ENCODE peak calls at places on chromosomes 3 and 15, in ten cellular contexts. One of them, this sample, is unnamed.
A peak's percentile ranks its signal among the peaks of the same experiment; 100 is the strongest.

GRCh38 chr3:36319683-36320082 is 60.6 kb upstream of the STAC start:
- DNase-seq in A172: no peak
- DNase-seq in psoas muscle: no peak
- DNase-seq in dorsolateral prefrontal cortex: no peak
- DNase-seq in NCI-H1417: no peak
- DNase-seq in NCI-H446 treated with DMSO at 0.1 percent for 48 hours: no peak
- DNase-seq in AG09309: no peak
- DNase-seq in hepatic stellate cell: no peak
- DNase-seq in GM13976: no peak
- DNase-seq in posterior vena cava: no peak
- DNase-seq in this sample: no peak

GRCh38 chr3:9727041-9727595 is 4.4 kb upstream of the BRPF1 start:
- DNase-seq in A172: no peak
- DNase-seq in psoas muscle: no peak
- DNase-seq in dorsolateral prefrontal cortex: no peak
- DNase-seq in NCI-H1417: peak; percentile 27
- DNase-seq in NCI-H446 treated with DMSO at 0.1 percent for 48 hours: no peak
- DNase-seq in AG09309: no peak
- DNase-seq in hepatic stellate cell: no peak
- DNase-seq in GM13976: peak; percentile 56
- DNase-seq in posterior vena cava: no peak
- DNase-seq in this sample: no peak

GRCh38 chr3:171058058-171058457 is 31.5 kb upstream of the SLC2A2 start:
- DNase-seq in A172: no peak
- DNase-seq in psoas muscle: no peak
- DNase-seq in dorsolateral prefrontal cortex: no peak
- DNase-seq in NCI-H1417: no peak
- DNase-seq in NCI-H446 treated with DMSO at 0.1 percent for 48 hours: no peak
- DNase-seq in AG09309: peak; percentile 32
- DNase-seq in hepatic stellate cell: no peak
- DNase-seq in GM13976: no peak
- DNase-seq in posterior vena cava: no peak
- DNase-seq in this sample: no peak

GRCh38 chr15:74265046-74265639 is 29.0 kb downstream of the CCDC33 start:
- DNase-seq in A172: peak; percentile 5
- DNase-seq in psoas muscle: peak; percentile 25
- DNase-seq in dorsolateral prefrontal cortex: no peak
- DNase-seq in NCI-H1417: no peak
- DNase-seq in NCI-H446 treated with DMSO at 0.1 percent for 48 hours: no peak
- DNase-seq in AG09309: no peak
- DNase-seq in hepatic stellate cell: no peak
- DNase-seq in GM13976: no peak
- DNase-seq in posterior vena cava: no peak
- DNase-seq in this sample: no peak

GRCh38 chr3:135918600-135918999 is 46.9 kb upstream of the PPP2R3A start:
- DNase-seq in A172: peak; percentile 36
- DNase-seq in psoas muscle: no peak
- DNase-seq in dorsolateral prefrontal cortex: no peak
- DNase-seq in NCI-H1417: peak; percentile 34
- DNase-seq in NCI-H446 treated with DMSO at 0.1 percent for 48 hours: no peak
- DNase-seq in AG09309: peak; percentile 31
- DNase-seq in hepatic stellate cell: peak; percentile 31
- DNase-seq in GM13976: no peak
- DNase-seq in posterior vena cava: no peak
- DNase-seq in this sample: no peak

GRCh38 chr3:14242490-14243311 is 64.1 kb downstream of the LSM3 start:
- DNase-seq in A172: no peak
- DNase-seq in psoas muscle: no peak
- DNase-seq in dorsolateral prefrontal cortex: no peak
- DNase-seq in NCI-H1417: no peak
- DNase-seq in NCI-H446 treated with DMSO at 0.1 percent for 48 hours: no peak
- DNase-seq in AG09309: no peak
- DNase-seq in hepatic stellate cell: no peak
- DNase-seq in GM13976: no peak
- DNase-seq in posterior vena cava: no peak
- DNase-seq in this sample: no peak

GRCh38 chr3:52061116-52061910 is 4.9 kb upstream of the DUSP7 start:
- DNase-seq in A172: peak; percentile 29
- DNase-seq in psoas muscle: no peak
- DNase-seq in dorsolateral prefrontal cortex: no peak
- DNase-seq in NCI-H1417: no peak
- DNase-seq in NCI-H446 treated with DMSO at 0.1 percent for 48 hours: no peak
- DNase-seq in AG09309: no peak
- DNase-seq in hepatic stellate cell: no peak
- DNase-seq in GM13976: no peak
- DNase-seq in posterior vena cava: no peak
- DNase-seq in this sample: no peak

GRCh38 chr3:20225769-20226168 is 39.8 kb upstream of the SGO1 start:
- DNase-seq in A172: peak; percentile 71
- DNase-seq in psoas muscle: no peak
- DNase-seq in dorsolateral prefrontal cortex: no peak
- DNase-seq in NCI-H1417: peak; percentile 17
- DNase-seq in NCI-H446 treated with DMSO at 0.1 percent for 48 hours: peak; percentile 66
- DNase-seq in AG09309: no peak
- DNase-seq in hepatic stellate cell: no peak
- DNase-seq in GM13976: no peak
- DNase-seq in posterior vena cava: no peak
- DNase-seq in this sample: no peak

GRCh38 chr3:14555835-14556234 is 15.7 kb upstream of the GRIP2 start:
- DNase-seq in A172: no peak
- DNase-seq in psoas muscle: peak; percentile 52
- DNase-seq in dorsolateral prefrontal cortex: no peak
- DNase-seq in NCI-H1417: no peak
- DNase-seq in NCI-H446 treated with DMSO at 0.1 percent for 48 hours: no peak
- DNase-seq in AG09309: no peak
- DNase-seq in hepatic stellate cell: no peak
- DNase-seq in GM13976: no peak
- DNase-seq in posterior vena cava: no peak
- DNase-seq in this sample: no peak

GRCh38 chr15:69823223-69823907 is 274.4 kb downstream of the TLE3 start:
- DNase-seq in A172: peak; percentile 48
- DNase-seq in psoas muscle: no peak
- DNase-seq in dorsolateral prefrontal cortex: no peak
- DNase-seq in NCI-H1417: no peak
- DNase-seq in NCI-H446 treated with DMSO at 0.1 percent for 48 hours: no peak
- DNase-seq in AG09309: no peak
- DNase-seq in hepatic stellate cell: peak; percentile 48
- DNase-seq in GM13976: no peak
- DNase-seq in posterior vena cava: no peak
- DNase-seq in this sample: no peak

GRCh38 chr3:27878012-27878383 is 155.9 kb upstream of the EOMES start:
- DNase-seq in A172: no peak
- DNase-seq in psoas muscle: no peak
- DNase-seq in dorsolateral prefrontal cortex: no peak
- DNase-seq in NCI-H1417: no peak
- DNase-seq in NCI-H446 treated with DMSO at 0.1 percent for 48 hours: no peak
- DNase-seq in AG09309: no peak
- DNase-seq in hepatic stellate cell: no peak
- DNase-seq in GM13976: no peak
- DNase-seq in posterior vena cava: no peak
- DNase-seq in this sample: no peak

GRCh38 chr15:58038426-58039106 is 26.9 kb downstream of the ALDH1A2 start:
- DNase-seq in A172: peak; percentile 19
- DNase-seq in psoas muscle: no peak
- DNase-seq in dorsolateral prefrontal cortex: no peak
- DNase-seq in NCI-H1417: peak; percentile 57
- DNase-seq in NCI-H446 treated with DMSO at 0.1 percent for 48 hours: no peak
- DNase-seq in AG09309: no peak
- DNase-seq in hepatic stellate cell: no peak
- DNase-seq in GM13976: no peak
- DNase-seq in posterior vena cava: no peak
- DNase-seq in this sample: no peak

GRCh38 chr3:7504886-7505775 is 644.2 kb downstream of the GRM7 start:
- DNase-seq in A172: peak; percentile 32
- DNase-seq in psoas muscle: no peak
- DNase-seq in dorsolateral prefrontal cortex: no peak
- DNase-seq in NCI-H1417: no peak
- DNase-seq in NCI-H446 treated with DMSO at 0.1 percent for 48 hours: no peak
- DNase-seq in AG09309: no peak
- DNase-seq in hepatic stellate cell: no peak
- DNase-seq in GM13976: no peak
- DNase-seq in posterior vena cava: no peak
- DNase-seq in this sample: no peak

GRCh38 chr3:110738531-110738930 is 333.1 kb upstream of the NECTIN3 start:
- DNase-seq in A172: no peak
- DNase-seq in psoas muscle: no peak
- DNase-seq in dorsolateral prefrontal cortex: no peak
- DNase-seq in NCI-H1417: no peak
- DNase-seq in NCI-H446 treated with DMSO at 0.1 percent for 48 hours: no peak
- DNase-seq in AG09309: no peak
- DNase-seq in hepatic stellate cell: peak; percentile 4
- DNase-seq in GM13976: no peak
- DNase-seq in posterior vena cava: no peak
- DNase-seq in this sample: no peak

GRCh38 chr15:96047255-96047931 is 283.1 kb upstream of the NR2F2 start:
- DNase-seq in A172: no peak
- DNase-seq in psoas muscle: no peak
- DNase-seq in dorsolateral prefrontal cortex: no peak
- DNase-seq in NCI-H1417: no peak
- DNase-seq in NCI-H446 treated with DMSO at 0.1 percent for 48 hours: no peak
- DNase-seq in AG09309: peak; percentile 76
- DNase-seq in hepatic stellate cell: peak; percentile 57
- DNase-seq in GM13976: no peak
- DNase-seq in posterior vena cava: no peak
- DNase-seq in this sample: no peak

GRCh38 chr15:47377465-47377864 is 339.8 kb upstream of the SEMA6D start:
- DNase-seq in A172: no peak
- DNase-seq in psoas muscle: no peak
- DNase-seq in dorsolateral prefrontal cortex: no peak
- DNase-seq in NCI-H1417: no peak
- DNase-seq in NCI-H446 treated with DMSO at 0.1 percent for 48 hours: no peak
- DNase-seq in AG09309: no peak
- DNase-seq in hepatic stellate cell: no peak
- DNase-seq in GM13976: no peak
- DNase-seq in posterior vena cava: no peak
- DNase-seq in this sample: no peak

GRCh38 chr3:49903451-49904424 is at the start of gene MST1R:
- DNase-seq in A172: no peak
- DNase-seq in psoas muscle: peak; percentile 67
- DNase-seq in dorsolateral prefrontal cortex: no peak
- DNase-seq in NCI-H1417: peak; percentile 1
- DNase-seq in NCI-H446 treated with DMSO at 0.1 percent for 48 hours: no peak
- DNase-seq in AG09309: no peak
- DNase-seq in hepatic stellate cell: no peak
- DNase-seq in GM13976: peak; percentile 94
- DNase-seq in posterior vena cava: peak; percentile 90
- DNase-seq in this sample: no peak

GRCh38 chr15:62253294-62253693 is 88.2 kb upstream of the C2CD4B start:
- DNase-seq in A172: no peak
- DNase-seq in psoas muscle: no peak
- DNase-seq in dorsolateral prefrontal cortex: no peak
- DNase-seq in NCI-H1417: no peak
- DNase-seq in NCI-H446 treated with DMSO at 0.1 percent for 48 hours: no peak
- DNase-seq in AG09309: no peak
- DNase-seq in hepatic stellate cell: no peak
- DNase-seq in GM13976: no peak
- DNase-seq in posterior vena cava: no peak
- DNase-seq in this sample: no peak

This sample was measured in C1 segment of cervical spinal cord.